ENCODE peak calls at places on chromosomes 4 and X, in six cellular contexts. T is Caki2, M is NCI-H774, R is tibial artery, J is COR-L47, G is A549. I is an unnamed sample.
A peak's percentile ranks its signal among the peaks of the same experiment; 100 is the strongest.

GRCh38 chr4:172953896-172954568 is 214.6 kb upstream of the GALNT7 start:
- DNase-seq in T (no peak), M (no peak), R (no peak), J (no peak), G (no peak), I (no peak)

GRCh38 chr4:122602277-122603142 is 18.4 kb downstream of the IL21 start:
- DNase-seq in T (peak; percentile 36), M (no peak), R (no peak), J (peak; percentile 27), G (peak; percentile 9), I (peak; percentile 60)

GRCh38 chr4:185554243-185555126 is 19.2 kb upstream of the PDLIM3 start:
- DNase-seq in T (no peak), M (no peak), R (no peak), J (no peak), G (no peak), I (no peak)

GRCh38 chr4:137614491-137614890 is 82.2 kb upstream of the PCDH18 start:
- DNase-seq in T (no peak), M (no peak), R (no peak), J (no peak), G (no peak), I (no peak)

GRCh38 chrX:8704184-8704583 is 27.8 kb downstream of the ANOS1 start:
- DNase-seq in T (no peak), M (no peak), R (no peak), J (no peak), G (no peak), I (no peak)

GRCh38 chrX:63686878-63687714 is 97.9 kb downstream of the ARHGEF9 start:
- DNase-seq in T (peak; percentile 1), M (no peak), R (no peak), J (no peak), G (peak; percentile 11), I (peak; percentile 31)

GRCh38 chr4:101218346-101218745 is 129.0 kb downstream of the PPP3CA start:
- DNase-seq in T (no peak), M (no peak), R (no peak), J (no peak), G (no peak), I (no peak)

GRCh38 chr4:108142870-108143269 is 25.9 kb downstream of the LEF1 start:
- DNase-seq in T (no peak), M (no peak), R (no peak), J (no peak), G (no peak), I (no peak)

GRCh38 chrX:101931104-101931493 is 728 bp downstream of the ZMAT1 start:
- DNase-seq in T (peak; percentile 46), M (peak; percentile 13), R (no peak), J (no peak), G (no peak), I (peak; percentile 33)

GRCh38 chr4:55029321-55029720 is 96.1 kb downstream of the KDR start:
- DNase-seq in T (no peak), M (no peak), R (no peak), J (no peak), G (no peak), I (no peak)

GRCh38 chrX:42289492-42290385 is 366.4 kb upstream of the CASK start:
- DNase-seq in T (no peak), M (no peak), R (no peak), J (no peak), G (no peak), I (no peak)

GRCh38 chr4:169383724-169384123 is 113.0 kb upstream of the SH3RF1 start:
- DNase-seq in T (no peak), M (no peak), R (no peak), J (no peak), G (peak; percentile 2), I (peak; percentile 14)

GRCh38 chrX:116379854-116380253 is 56.6 kb upstream of the SLC6A14 start:
- DNase-seq in T (no peak), M (no peak), R (no peak), J (no peak), G (no peak), I (no peak)

GRCh38 chr4:78155616-78156105 is 98.5 kb downstream of the FRAS1 start:
- DNase-seq in T (no peak), M (peak; percentile 8), R (no peak), J (no peak), G (no peak), I (no peak)

GRCh38 chr4:64776820-64777219 is 367.6 kb upstream of the TECRL start:
- DNase-seq in T (no peak), M (no peak), R (no peak), J (no peak), G (no peak), I (no peak)

GRCh38 chr4:2450394-2451035 is 18.4 kb upstream of the RNF4 start:
- DNase-seq in T (no peak), M (no peak), R (no peak), J (no peak), G (no peak), I (no peak)

GRCh38 chr4:175791221-175791620 is 20.8 kb downstream of the GPM6A start:
- DNase-seq in T (no peak), M (no peak), R (no peak), J (no peak), G (no peak), I (no peak)

GRCh38 chr4:67762091-67762490 is 7.9 kb upstream of the GNRHR start:
- DNase-seq in T (no peak), M (no peak), R (no peak), J (no peak), G (no peak), I (peak; percentile 56)

GRCh38 chrX:72133851-72134546 is 2.3 kb upstream of the RTL5 start:
- DNase-seq in T (no peak), M (no peak), R (no peak), J (no peak), G (no peak), I (no peak)

GRCh38 chrX:8820910-8821527 is 19.8 kb upstream of the FAM9A start:
- DNase-seq in T (no peak), M (peak; percentile 9), R (no peak), J (no peak), G (no peak), I (peak; percentile 20)

GRCh38 chr4:48340276-48340904 is 939 bp upstream of the SLAIN2 start:
- DNase-seq in T (no peak), M (no peak), R (no peak), J (no peak), G (peak; percentile 10), I (peak; percentile 56)

GRCh38 chrX:65596270-65596669 is 61.7 kb upstream of the LAS1L start:
- DNase-seq in T (no peak), M (no peak), R (peak; percentile 64), J (no peak), G (no peak), I (no peak)

GRCh38 chrX:119698835-119699234 is 5.9 kb upstream of the SEPTIN6 start:
- DNase-seq in T (peak; percentile 41), M (no peak), R (no peak), J (peak; percentile 2), G (peak; percentile 70), I (peak; percentile 53)

GRCh38 chrX:57607295-57608187 is 15.7 kb downstream of the ZXDB start:
- DNase-seq in T (no peak), M (no peak), R (no peak), J (no peak), G (no peak), I (no peak)

GRCh38 chr4:102169345-102169744 is 175.9 kb downstream of the SLC39A8 start:
- DNase-seq in T (no peak), M (peak; percentile 11), R (no peak), J (peak; percentile 46), G (no peak), I (no peak)

GRCh38 chr4:37760840-37761239 is 65.6 kb upstream of the PGM2 start:
- DNase-seq in T (no peak), M (no peak), R (no peak), J (no peak), G (no peak), I (no peak)

GRCh38 chr4:145177906-145178538 is 2.4 kb downstream of the OTUD4 start:
- DNase-seq in T (no peak), M (no peak), R (no peak), J (no peak), G (no peak), I (peak; percentile 20)

GRCh38 chrX:136823175-136823574 is 42.4 kb upstream of the ARHGEF6 start:
- DNase-seq in T (no peak), M (no peak), R (no peak), J (no peak), G (no peak), I (no peak)

GRCh38 chr4:124753941-124754581 is 41.5 kb upstream of the ANKRD50 start:
- DNase-seq in T (no peak), M (peak; percentile 70), R (no peak), J (peak; percentile 16), G (no peak), I (no peak)

GRCh38 chr4:73021634-73022033 is 47.9 kb downstream of the COX18 start:
- DNase-seq in T (no peak), M (no peak), R (no peak), J (peak; percentile 26), G (peak; percentile 17), I (peak; percentile 72)

GRCh38 chrX:112841114-112841819 is 636 bp upstream of the AMOT start:
- DNase-seq in T (peak; percentile 86), M (peak; percentile 89), R (peak; percentile 89), J (no peak), G (peak; percentile 74), I (peak; percentile 76)

I was measured in ACHN.